ENCODE peak calls at places on chromosomes 6 and 20, in ten cellular contexts. Y, S, G, E, J, T, B, U, Q and Z are unnamed samples.

GRCh38 chr20:32920530-32921298 is 62.0 kb downstream of the EFCAB8 start:
- DNase-seq in B (no peak), S (no peak), U (no peak), G (no peak), T (no peak), Q (no peak), Y (no peak), E (no peak), J (no peak), Z (no peak)

GRCh38 chr20:62685781-62686555 is 22.7 kb upstream of the NTSR1 start:
- DNase-seq in G (no peak), S (peak; percentile 94), Y (peak; percentile 89), Q (no peak), B (peak; percentile 60), J (no peak), E (peak; percentile 65), T (no peak), U (peak; percentile 73), Z (no peak)

GRCh38 chr6:144343736-144344428 is 58.7 kb downstream of the UTRN start:
- DNase-seq in G (no peak), Q (no peak), J (no peak), E (no peak), U (no peak), Y (no peak), B (no peak), T (no peak), S (peak; percentile 89), Z (no peak)

GRCh38 chr6:157830354-157831017 is 7.4 kb downstream of the SNX9 start:
- DNase-seq in Q (no peak), E (no peak), G (no peak), Y (no peak), U (peak; percentile 89), S (no peak), J (no peak), B (peak; percentile 54), T (no peak), Z (no peak)

GRCh38 chr6:138601128-138601527 is 101.8 kb upstream of the NHSL1 start:
- DNase-seq in Q (no peak), T (no peak), G (no peak), Y (no peak), J (no peak), B (no peak), S (peak; percentile 24), E (no peak), U (no peak), Z (no peak)

GRCh38 chr6:27133281-27134227 is 113.9 kb upstream of the PRSS16 start:
- DNase-seq in T (peak; percentile 76), G (no peak), U (no peak), E (peak; percentile 38), Q (no peak), B (peak; percentile 66), Y (peak; percentile 64), J (peak; percentile 69), S (peak; percentile 92), Z (no peak)

GRCh38 chr6:3418521-3419060 is 38.3 kb downstream of the SLC22A23 start:
- DNase-seq in G (no peak), E (no peak), T (no peak), Y (no peak), B (no peak), J (no peak), S (no peak), U (no peak), Q (no peak), Z (no peak)

GRCh38 chr6:113879186-113880096 is 22.3 kb downstream of the MARCKS start:
- DNase-seq in E (peak; percentile 39), S (peak; percentile 60), Q (no peak), T (peak; percentile 54), Y (peak; percentile 78), U (peak; percentile 89), J (peak; percentile 68), B (peak; percentile 92), G (peak; percentile 67), Z (no peak)

GRCh38 chr20:24673678-24674570 is 204.5 kb downstream of the SYNDIG1 start:
- DNase-seq in E (peak; percentile 7), T (no peak), Q (no peak), S (no peak), Y (no peak), U (no peak), J (no peak), B (no peak), G (no peak), Z (no peak)

GRCh38 chr20:63697357-63697867 is 960 bp downstream of the TNFRSF6B start:
- DNase-seq in B (no peak), U (no peak), S (no peak), Q (no peak), G (no peak), Y (no peak), E (peak; percentile 19), T (peak; percentile 33), J (no peak), Z (no peak)

GRCh38 chr20:19934792-19935491 is 82.2 kb upstream of the NAA20 start:
- DNase-seq in J (no peak), U (peak; percentile 92), T (peak; percentile 66), Q (no peak), E (peak; percentile 58), B (no peak), Y (peak; percentile 70), S (peak; percentile 43), G (no peak), Z (no peak)

GRCh38 chr6:24492475-24492874 is 2.3 kb upstream of the ALDH5A1 start:
- DNase-seq in U (no peak), E (no peak), J (no peak), Y (no peak), T (no peak), G (no peak), S (no peak), B (peak; percentile 14), Q (no peak), Z (no peak)

GRCh38 chr6:143963158-143963919 is 44.7 kb downstream of the PLAGL1 start:
- DNase-seq in J (no peak), U (no peak), S (no peak), B (no peak), Q (no peak), G (no peak), E (no peak), T (no peak), Y (no peak), Z (no peak)

GRCh38 chr20:62305149-62305764 is 2.5 kb downstream of the ADRM1 start:
- DNase-seq in T (peak; percentile 72), S (no peak), E (no peak), B (no peak), Y (no peak), U (no peak), Q (no peak), G (no peak), J (no peak), Z (no peak)

GRCh38 chr20:1183153-1183552 is 1.6 kb downstream of the TMEM74B start:
- DNase-seq in B (no peak), J (no peak), G (no peak), U (no peak), S (no peak), Q (no peak), E (no peak), Y (no peak), T (no peak), Z (no peak)

GRCh38 chr6:148349466-148349865 is 6.8 kb downstream of the SASH1 start:
- DNase-seq in Q (no peak), T (no peak), S (no peak), G (no peak), Y (no peak), E (no peak), U (no peak), B (no peak), J (peak; percentile 10), Z (no peak)

GRCh38 chr20:15236812-15237211 is 899.4 kb upstream of the FLRT3 start:
- DNase-seq in J (peak; percentile 45), S (peak; percentile 79), E (no peak), U (no peak), T (peak; percentile 34), Y (no peak), B (no peak), G (no peak), Q (no peak), Z (peak; percentile 11)

GRCh38 chr20:14199111-14199510 is 138.3 kb downstream of the FLRT3 start:
- DNase-seq in Y (peak; percentile 24), T (peak; percentile 21), S (no peak), E (no peak), U (no peak), J (no peak), Q (no peak), B (no peak), G (no peak), Z (no peak)

GRCh38 chr6:89492025-89492640 is 59.2 kb downstream of the ANKRD6 start:
- DNase-seq in E (no peak), T (no peak), B (no peak), G (no peak), S (no peak), J (no peak), U (no peak), Y (peak; percentile 56), Q (no peak), Z (no peak)